ENCODE peak calls at places on chromosomes 1 and 21, in seven cellular contexts. O is small intestine, L is left cardiac atrium, D is DMS79, S is hepatic stellate cell, Y is HT1080, W is GM04503. C is an unnamed sample.

GRCh38 chr1:3078421-3078820 is 9.4 kb downstream of the PRDM16 start:
- DNase-seq in D (no peak), O (no peak), W (no peak), Y (no peak), L (no peak), S (no peak), C (no peak)

GRCh38 chr1:17849216-17849615 is 94.1 kb downstream of the ACTL8 start:
- DNase-seq in O (no peak), Y (no peak), L (no peak), W (no peak), S (peak; percentile 42), D (no peak), C (no peak)

GRCh38 chr1:183319051-183319450 is 99.1 kb downstream of the NMNAT2 start:
- DNase-seq in L (no peak), Y (no peak), O (no peak), D (no peak), W (no peak), S (no peak), C (no peak)

GRCh38 chr1:150895618-150896017 is 8.7 kb downstream of the CTXND2 start:
- DNase-seq in O (no peak), Y (peak; percentile 69), L (no peak), W (peak; percentile 26), S (no peak), D (no peak), C (peak; percentile 73)

GRCh38 chr1:98177751-98178150 is 256.9 kb upstream of the DPYD start:
- DNase-seq in D (no peak), S (no peak), O (no peak), L (no peak), W (no peak), Y (no peak), C (no peak)

GRCh38 chr1:60848583-60849188 is 233.7 kb upstream of the NFIA start:
- DNase-seq in W (no peak), S (peak; percentile 2), O (peak; percentile 22), L (no peak), D (no peak), Y (peak; percentile 60), C (no peak)

GRCh38 chr1:192929606-192930005 is 120.8 kb downstream of the RGS2 start:
- DNase-seq in W (no peak), L (no peak), Y (no peak), O (no peak), S (no peak), D (no peak), C (no peak)

GRCh38 chr1:64246294-64246917 is 43.0 kb downstream of the UBE2U start:
- DNase-seq in Y (no peak), D (peak; percentile 5), L (no peak), O (peak; percentile 41), S (no peak), W (no peak), C (peak; percentile 82)

GRCh38 chr1:93221913-93222312 is 41.4 kb downstream of the CCDC18 start:
- DNase-seq in S (no peak), D (no peak), W (no peak), L (no peak), O (no peak), Y (no peak), C (no peak)

GRCh38 chr1:168320149-168320548 is 39.5 kb downstream of the TBX19 start:
- DNase-seq in W (no peak), L (no peak), D (no peak), Y (no peak), S (no peak), O (peak; percentile 51), C (no peak)

GRCh38 chr1:9281907-9282306 is 10.8 kb upstream of the SPSB1 start:
- DNase-seq in L (no peak), W (no peak), S (no peak), Y (no peak), D (no peak), O (no peak), C (no peak)

GRCh38 chr21:25564349-25564948 is 42.8 kb downstream of the MRPL39 start:
- DNase-seq in S (no peak), L (no peak), O (no peak), Y (no peak), W (no peak), D (no peak), C (no peak)

GRCh38 chr1:146012703-146013565 is 8.6 kb downstream of the HJV start:
- DNase-seq in L (no peak), D (peak; percentile 59), S (peak; percentile 82), Y (peak; percentile 74), O (peak; percentile 75), W (peak; percentile 31), C (peak; percentile 71)

GRCh38 chr1:22131875-22132486 is 10.9 kb downstream of the WNT4 start:
- DNase-seq in O (peak; percentile 36), S (peak; percentile 46), D (peak; percentile 42), W (no peak), L (peak; percentile 47), Y (peak; percentile 26), C (peak; percentile 30)

GRCh38 chr1:173023343-173023742 is 27.4 kb downstream of the TNFSF18 start:
- DNase-seq in D (no peak), Y (peak; percentile 15), O (no peak), S (no peak), L (no peak), W (no peak), C (no peak)

GRCh38 chr1:90381598-90381997 is 335.5 kb downstream of the BARHL2 start:
- DNase-seq in L (no peak), O (no peak), W (no peak), S (no peak), Y (no peak), D (no peak), C (no peak)

GRCh38 chr1:168084396-168085231 is 52.1 kb downstream of the GPR161 start:
- DNase-seq in L (peak; percentile 71), O (peak; percentile 12), S (peak; percentile 54), Y (peak; percentile 36), D (no peak), W (no peak), C (peak; percentile 72)

GRCh38 chr1:183918589-183918988 is 113.7 kb downstream of the RGL1 start:
- DNase-seq in W (no peak), L (no peak), S (no peak), D (no peak), O (no peak), Y (no peak), C (no peak)

GRCh38 chr1:86522230-86522629 is 24.6 kb upstream of the CLCA4 start:
- DNase-seq in O (no peak), Y (no peak), W (no peak), L (no peak), D (no peak), S (no peak), C (no peak)

C was measured in COLO829.